ENCODE peak calls at places on chromosomes 5 and 9, in six cellular contexts. One of them, this sample, is unnamed.

GRCh38 chr5:109739741-109740140 is 50.0 kb downstream of the MAN2A1 start:
- DNase-seq in IMR-90: peak; percentile 55
- DNase-seq in H1: no peak
- DNase-seq in trophoblast cell: peak; percentile 31
- DNase-seq in H9: peak; percentile 78
- DNase-seq in mesenchymal stem cell: peak; percentile 51
- DNase-seq in this sample: peak; percentile 24

GRCh38 chr5:89270901-89271300 is 387.9 kb upstream of the MEF2C start:
- DNase-seq in H9: no peak
- DNase-seq in IMR-90: no peak
- DNase-seq in mesenchymal stem cell: no peak
- DNase-seq in H1: no peak
- DNase-seq in trophoblast cell: no peak
- DNase-seq in this sample: no peak

GRCh38 chr9:120583958-120584369 is 4.0 kb upstream of the CDK5RAP2 start:
- DNase-seq in IMR-90: peak; percentile 93
- DNase-seq in H1: no peak
- DNase-seq in mesenchymal stem cell: peak; percentile 54
- DNase-seq in trophoblast cell: peak; percentile 34
- DNase-seq in H9: peak; percentile 37
- DNase-seq in this sample: no peak

GRCh38 chr9:124149992-124150391 is 107.8 kb upstream of the NEK6 start:
- DNase-seq in H9: no peak
- DNase-seq in H1: peak; percentile 39
- DNase-seq in mesenchymal stem cell: peak; percentile 38
- DNase-seq in trophoblast cell: peak; percentile 32
- DNase-seq in IMR-90: peak; percentile 26
- DNase-seq in this sample: no peak

GRCh38 chr9:126587187-126588185 is 26.2 kb upstream of the LMX1B start:
- DNase-seq in IMR-90: no peak
- DNase-seq in H9: no peak
- DNase-seq in trophoblast cell: no peak
- DNase-seq in H1: no peak
- DNase-seq in mesenchymal stem cell: peak; percentile 64
- DNase-seq in this sample: no peak

GRCh38 chr9:92609142-92609500 is 60.8 kb downstream of the IPPK start:
- DNase-seq in trophoblast cell: no peak
- DNase-seq in mesenchymal stem cell: no peak
- DNase-seq in H1: no peak
- DNase-seq in IMR-90: no peak
- DNase-seq in H9: no peak
- DNase-seq in this sample: peak; percentile 48

GRCh38 chr5:58322453-58322852 is 137.4 kb downstream of the PLK2 start:
- DNase-seq in H9: no peak
- DNase-seq in H1: no peak
- DNase-seq in mesenchymal stem cell: peak; percentile 23
- DNase-seq in IMR-90: peak; percentile 36
- DNase-seq in trophoblast cell: peak; percentile 57
- DNase-seq in this sample: no peak

GRCh38 chr5:158492850-158493249 is 606.9 kb downstream of the EBF1 start:
- DNase-seq in IMR-90: no peak
- DNase-seq in trophoblast cell: no peak
- DNase-seq in H1: no peak
- DNase-seq in mesenchymal stem cell: peak; percentile 33
- DNase-seq in H9: no peak
- DNase-seq in this sample: no peak

GRCh38 chr9:7324031-7324654 is 475.4 kb downstream of the DMAC1 start:
- DNase-seq in mesenchymal stem cell: peak; percentile 39
- DNase-seq in H9: no peak
- DNase-seq in trophoblast cell: peak; percentile 17
- DNase-seq in IMR-90: peak; percentile 18
- DNase-seq in H1: no peak
- DNase-seq in this sample: no peak

GRCh38 chr5:142290574-142291299 is 34.1 kb downstream of the SPRY4 start:
- DNase-seq in H9: no peak
- DNase-seq in H1: no peak
- DNase-seq in trophoblast cell: no peak
- DNase-seq in IMR-90: peak; percentile 20
- DNase-seq in mesenchymal stem cell: no peak
- DNase-seq in this sample: no peak

GRCh38 chr5:177985430-177986040 is 10.5 kb downstream of the PROP1 start:
- DNase-seq in IMR-90: no peak
- DNase-seq in H9: no peak
- DNase-seq in trophoblast cell: no peak
- DNase-seq in mesenchymal stem cell: no peak
- DNase-seq in H1: no peak
- DNase-seq in this sample: no peak

GRCh38 chr5:2746642-2747041 is 4.8 kb downstream of the IRX2 start:
- DNase-seq in IMR-90: no peak
- DNase-seq in H9: no peak
- DNase-seq in trophoblast cell: peak; percentile 62
- DNase-seq in H1: no peak
- DNase-seq in mesenchymal stem cell: no peak
- DNase-seq in this sample: no peak

GRCh38 chr5:62577488-62577887 is 1.1 kb upstream of the LRRC70 start:
- DNase-seq in H9: no peak
- DNase-seq in IMR-90: no peak
- DNase-seq in trophoblast cell: peak; percentile 74
- DNase-seq in mesenchymal stem cell: no peak
- DNase-seq in H1: no peak
- DNase-seq in this sample: no peak
- H2AFZ ChIP-seq in H9: no peak overlapping the region
- H2AFZ ChIP-seq in IMR-90: no peak overlapping the region
- H2AFZ ChIP-seq in trophoblast cell: no peak overlapping the region
- H2AFZ ChIP-seq in mesenchymal stem cell: no peak overlapping the region
- H2AFZ ChIP-seq in H1: no peak overlapping the region
- H2AFZ ChIP-seq in this sample: no peak overlapping the region

GRCh38 chr5:143405063-143405746 is 1.7 kb upstream of the NR3C1 start:
- DNase-seq in H9: peak; percentile 78
- DNase-seq in trophoblast cell: peak; percentile 81
- DNase-seq in IMR-90: peak; percentile 72
- DNase-seq in H1: peak; percentile 87
- DNase-seq in mesenchymal stem cell: peak; percentile 80
- DNase-seq in this sample: peak; percentile 69
- H4K8ac ChIP-seq in H9: no peak overlapping the region
- H4K8ac ChIP-seq in trophoblast cell: peak overlapping the region; percentile 72
- H4K8ac ChIP-seq in IMR-90: peak overlapping the region; percentile 96
- H4K8ac ChIP-seq in H1: peak overlapping the region; percentile 96
- H4K8ac ChIP-seq in mesenchymal stem cell: peak overlapping the region; percentile 94
- H4K8ac ChIP-seq in this sample: no peak overlapping the region

GRCh38 chr5:112195924-112196323 is 223.2 kb downstream of the EPB41L4A start:
- DNase-seq in mesenchymal stem cell: no peak
- DNase-seq in H1: no peak
- DNase-seq in IMR-90: no peak
- DNase-seq in trophoblast cell: peak; percentile 20
- DNase-seq in H9: no peak
- DNase-seq in this sample: no peak
- H3K27me3 ChIP-seq in mesenchymal stem cell: no peaks in the 10 kb centered on the region
- H3K27me3 ChIP-seq in H1: no peaks in the 10 kb centered on the region
- H3K27me3 ChIP-seq in IMR-90: peaks cover 18% of the 10 kb centered on the region
- H3K27me3 ChIP-seq in trophoblast cell: no peaks in the 10 kb centered on the region
- H3K27me3 ChIP-seq in H9: no peaks in the 10 kb centered on the region
- H3K27me3 ChIP-seq in this sample: no peaks in the 10 kb centered on the region

GRCh38 chr5:38420246-38420645 is 136.2 kb downstream of the LIFR start:
- DNase-seq in H1: no peak
- DNase-seq in IMR-90: peak; percentile 51
- DNase-seq in mesenchymal stem cell: peak; percentile 28
- DNase-seq in trophoblast cell: no peak
- DNase-seq in H9: no peak
- DNase-seq in this sample: no peak

GRCh38 chr5:38417658-38418017 is 138.8 kb downstream of the LIFR start:
- DNase-seq in trophoblast cell: no peak
- DNase-seq in IMR-90: no peak
- DNase-seq in H9: no peak
- DNase-seq in mesenchymal stem cell: no peak
- DNase-seq in H1: no peak
- DNase-seq in this sample: no peak

GRCh38 chr5:38422622-38423021 is 133.8 kb downstream of the LIFR start:
- DNase-seq in H1: no peak
- DNase-seq in trophoblast cell: no peak
- DNase-seq in IMR-90: no peak
- DNase-seq in H9: no peak
- DNase-seq in mesenchymal stem cell: no peak
- DNase-seq in this sample: no peak

GRCh38 chr5:38423536-38424178 is 132.8 kb downstream of the LIFR start:
- DNase-seq in mesenchymal stem cell: no peak
- DNase-seq in H9: no peak
- DNase-seq in IMR-90: no peak
- DNase-seq in trophoblast cell: no peak
- DNase-seq in H1: no peak
- DNase-seq in this sample: no peak

DNA sequence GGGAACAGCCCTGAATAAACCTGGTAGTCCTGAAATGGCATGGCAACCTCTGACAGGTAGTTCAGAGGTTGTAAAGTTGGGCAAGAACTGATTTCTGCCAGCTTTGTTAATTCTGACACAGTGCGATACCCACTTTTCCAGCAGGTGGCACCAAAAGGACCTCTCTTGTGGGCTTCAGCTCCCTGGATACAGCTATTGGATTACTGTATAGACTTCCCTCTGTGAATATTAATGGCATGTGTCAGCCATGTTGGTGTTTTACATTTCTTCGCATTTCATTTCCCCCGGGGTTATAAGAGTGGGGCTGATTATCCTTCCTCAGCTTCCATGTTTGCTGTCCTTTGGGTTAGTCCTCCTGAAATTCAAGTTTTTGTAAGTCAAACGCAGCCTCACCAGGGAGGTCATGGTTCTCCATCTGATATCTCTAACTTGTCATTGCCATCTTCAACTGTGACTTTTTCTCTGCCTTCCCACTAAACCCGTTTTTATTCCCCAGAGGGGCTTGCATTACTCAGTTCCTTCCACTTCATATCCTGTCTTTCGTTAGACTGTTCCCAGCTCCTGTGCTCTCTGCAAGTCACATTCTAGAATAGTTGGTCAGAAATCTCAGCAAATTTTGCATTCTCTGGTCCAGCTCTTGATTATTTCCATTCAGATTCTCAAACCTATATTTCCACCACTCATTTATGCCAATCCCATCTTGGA is 135.6 kb downstream of the LIFR start:
- DNase-seq in mesenchymal stem cell: peak; percentile 75
- DNase-seq in H1: peak; percentile 72
- DNase-seq in IMR-90: peak; percentile 69
- DNase-seq in trophoblast cell: peak; percentile 84
- DNase-seq in H9: peak; percentile 56
- DNase-seq in this sample: peak; percentile 36
- H2AFZ ChIP-seq in mesenchymal stem cell: no peak overlapping the region
- H2AFZ ChIP-seq in H1: no peak overlapping the region
- H2AFZ ChIP-seq in IMR-90: peak overlapping the region; percentile 35
- H2AFZ ChIP-seq in trophoblast cell: no peak overlapping the region
- H2AFZ ChIP-seq in H9: no peak overlapping the region
- H2AFZ ChIP-seq in this sample: peak overlapping the region; percentile 80

DNA sequence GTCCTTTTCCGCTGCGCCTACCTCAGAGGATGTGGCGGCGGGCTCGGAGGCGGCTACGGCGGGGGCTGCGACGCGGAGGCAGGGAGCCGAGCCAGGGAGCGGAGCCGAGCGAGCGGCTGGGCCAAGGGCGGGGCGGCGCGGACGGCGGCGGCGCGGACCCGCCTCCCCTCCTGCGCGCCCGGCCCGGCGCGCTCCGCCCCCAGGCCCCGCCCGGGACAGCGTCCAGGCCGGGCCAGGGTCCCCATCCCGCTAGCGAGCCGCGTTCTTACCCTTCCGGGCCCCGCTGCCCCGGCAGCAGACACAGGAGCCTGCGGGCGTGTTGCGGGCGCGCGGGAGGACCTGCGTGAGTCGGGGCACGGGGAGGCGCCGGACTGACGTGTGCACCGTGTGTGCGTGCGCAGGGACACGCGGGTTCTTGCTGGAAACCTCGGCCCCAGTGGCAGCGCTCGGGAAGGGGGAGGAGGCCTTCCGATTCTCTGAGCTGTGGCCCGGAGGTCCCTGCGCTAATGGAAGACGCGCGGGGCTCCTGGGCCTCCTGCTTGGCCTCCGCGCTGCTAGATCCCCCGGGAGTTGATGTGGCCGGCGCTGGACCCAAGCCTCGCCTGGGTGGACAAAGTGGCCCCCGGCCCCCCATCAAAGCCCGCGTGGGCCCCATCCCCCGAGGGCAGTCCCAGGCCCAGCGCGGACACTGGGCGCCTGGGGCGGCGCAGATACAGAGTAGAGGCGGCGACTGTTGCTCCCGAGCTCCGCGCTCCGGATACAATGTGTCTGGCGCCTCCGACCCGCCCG is at the start of gene VDAC1:
- DNase-seq in IMR-90: peak; percentile 88
- DNase-seq in mesenchymal stem cell: peak; percentile 93
- DNase-seq in trophoblast cell: peak; percentile 86
- DNase-seq in H9: peak; percentile 76
- DNase-seq in H1: peak; percentile 82
- DNase-seq in this sample: peak; percentile 85
- H4K8ac ChIP-seq in IMR-90: peak within 1 kb of the TSS; percentile 90
- H4K8ac ChIP-seq in mesenchymal stem cell: peak within 1 kb of the TSS; percentile 77
- H4K8ac ChIP-seq in trophoblast cell: peak within 1 kb of the TSS; percentile 72
- H4K8ac ChIP-seq in H9: no peak within 1 kb of the TSS
- H4K8ac ChIP-seq in H1: peak within 1 kb of the TSS; percentile 96
- H4K8ac ChIP-seq in this sample: no peak within 1 kb of the TSS

GRCh38 chr9:97851450-97851883 is 1.6 kb upstream of the FOXE1 start:
- DNase-seq in IMR-90: no peak
- DNase-seq in mesenchymal stem cell: no peak
- DNase-seq in trophoblast cell: no peak
- DNase-seq in H1: no peak
- DNase-seq in H9: no peak
- DNase-seq in this sample: peak; percentile 20

GRCh38 chr9:97852001-97852398 is 1.0 kb upstream of the FOXE1 start:
- DNase-seq in H1: peak; percentile 80
- DNase-seq in H9: peak; percentile 80
- DNase-seq in mesenchymal stem cell: no peak
- DNase-seq in trophoblast cell: no peak
- DNase-seq in IMR-90: no peak
- DNase-seq in this sample: peak; percentile 39

GRCh38 chr9:97849980-97850379 is 3.0 kb upstream of the FOXE1 start:
- DNase-seq in IMR-90: no peak
- DNase-seq in H9: no peak
- DNase-seq in trophoblast cell: no peak
- DNase-seq in mesenchymal stem cell: no peak
- DNase-seq in H1: no peak
- DNase-seq in this sample: no peak

GRCh38 chr9:97852399-97853055 is 499 bp upstream of the FOXE1 start:
- DNase-seq in mesenchymal stem cell: no peak
- DNase-seq in IMR-90: no peak
- DNase-seq in trophoblast cell: no peak
- DNase-seq in H1: no peak
- DNase-seq in H9: peak; percentile 58
- DNase-seq in this sample: peak; percentile 38

GRCh38 chr9:97850746-97851449 is 2.1 kb upstream of the FOXE1 start:
- DNase-seq in H9: no peak
- DNase-seq in trophoblast cell: no peak
- DNase-seq in mesenchymal stem cell: no peak
- DNase-seq in IMR-90: no peak
- DNase-seq in H1: no peak
- DNase-seq in this sample: no peak
- H3K27me3 ChIP-seq in H9: peaks cover 94% of the 10 kb centered on the region
- H3K27me3 ChIP-seq in trophoblast cell: peaks cover 93% of the 10 kb centered on the region
- H3K27me3 ChIP-seq in mesenchymal stem cell: peaks cover 91% of the 10 kb centered on the region
- H3K27me3 ChIP-seq in IMR-90: peaks cover 96% of the 10 kb centered on the region
- H3K27me3 ChIP-seq in H1: peaks cover 99% of the 10 kb centered on the region
- H3K27me3 ChIP-seq in this sample: peaks cover 74% of the 10 kb centered on the region